ENCODE peak calls at places on chromosomes 3 and 15, in nine cellular contexts. One of them, this sample, is unnamed.

GRCh38 chr15:45715528-45715927 is 80.7 kb downstream of the SQOR start:
- DNase-seq in cardiac muscle cell: peak
- DNase-seq in suprapubic skin: no peak
- DNase-seq in neural progenitor cell: peak
- DNase-seq in CD8-positive, alpha-beta memory T cell: no peak
- DNase-seq in breast epithelium: no peak
- DNase-seq in GM23338: peak
- DNase-seq in brain microvascular endothelial cell: no peak
- DNase-seq in WERI-Rb-1: no peak
- DNase-seq in this sample: peak

GRCh38 chr15:82986442-82986780 is 401 bp downstream of the RAMAC start:
- DNase-seq in cardiac muscle cell: peak
- DNase-seq in suprapubic skin: no peak
- DNase-seq in neural progenitor cell: no peak
- DNase-seq in CD8-positive, alpha-beta memory T cell: no peak
- DNase-seq in breast epithelium: no peak
- DNase-seq in GM23338: no peak
- DNase-seq in brain microvascular endothelial cell: no peak
- DNase-seq in WERI-Rb-1: no peak
- DNase-seq in this sample: no peak

GRCh38 chr3:88061749-88062148 is 2.7 kb downstream of the ZNF654 start:
- DNase-seq in cardiac muscle cell: peak
- DNase-seq in suprapubic skin: no peak
- DNase-seq in neural progenitor cell: no peak
- DNase-seq in CD8-positive, alpha-beta memory T cell: no peak
- DNase-seq in breast epithelium: no peak
- DNase-seq in GM23338: no peak
- DNase-seq in brain microvascular endothelial cell: no peak
- DNase-seq in WERI-Rb-1: no peak
- DNase-seq in this sample: peak

GRCh38 chr3:67662733-67663132 is 8.3 kb upstream of the SUCLG2 start:
- DNase-seq in cardiac muscle cell: no peak
- DNase-seq in suprapubic skin: no peak
- DNase-seq in neural progenitor cell: no peak
- DNase-seq in CD8-positive, alpha-beta memory T cell: peak
- DNase-seq in breast epithelium: no peak
- DNase-seq in GM23338: no peak
- DNase-seq in brain microvascular endothelial cell: no peak
- DNase-seq in WERI-Rb-1: no peak
- DNase-seq in this sample: no peak

GRCh38 chr15:39720721-39721611 is 61.7 kb downstream of the FSIP1 start:
- DNase-seq in cardiac muscle cell: peak
- DNase-seq in suprapubic skin: no peak
- DNase-seq in neural progenitor cell: no peak
- DNase-seq in CD8-positive, alpha-beta memory T cell: no peak
- DNase-seq in breast epithelium: no peak
- DNase-seq in GM23338: no peak
- DNase-seq in brain microvascular endothelial cell: peak
- DNase-seq in WERI-Rb-1: no peak
- DNase-seq in this sample: no peak

GRCh38 chr3:53254810-53255359 is 937 bp downstream of the TKT start:
- DNase-seq in cardiac muscle cell: peak
- DNase-seq in suprapubic skin: peak
- DNase-seq in neural progenitor cell: peak
- DNase-seq in CD8-positive, alpha-beta memory T cell: peak
- DNase-seq in breast epithelium: peak
- DNase-seq in GM23338: peak
- DNase-seq in brain microvascular endothelial cell: no peak
- DNase-seq in WERI-Rb-1: peak
- DNase-seq in this sample: peak

GRCh38 chr3:161558256-161558655 is 61.6 kb downstream of the OTOL1 start:
- DNase-seq in cardiac muscle cell: no peak
- DNase-seq in suprapubic skin: no peak
- DNase-seq in neural progenitor cell: no peak
- DNase-seq in CD8-positive, alpha-beta memory T cell: no peak
- DNase-seq in breast epithelium: no peak
- DNase-seq in GM23338: no peak
- DNase-seq in brain microvascular endothelial cell: no peak
- DNase-seq in WERI-Rb-1: no peak
- DNase-seq in this sample: no peak

GRCh38 chr3:77459926-77460325 is 420.0 kb downstream of the ROBO2 start:
- DNase-seq in cardiac muscle cell: no peak
- DNase-seq in suprapubic skin: no peak
- DNase-seq in neural progenitor cell: no peak
- DNase-seq in CD8-positive, alpha-beta memory T cell: no peak
- DNase-seq in breast epithelium: no peak
- DNase-seq in GM23338: no peak
- DNase-seq in brain microvascular endothelial cell: no peak
- DNase-seq in WERI-Rb-1: no peak
- DNase-seq in this sample: no peak

GRCh38 chr15:71448688-71449114 is 333.4 kb downstream of the THSD4 start:
- DNase-seq in cardiac muscle cell: peak
- DNase-seq in suprapubic skin: no peak
- DNase-seq in neural progenitor cell: peak
- DNase-seq in CD8-positive, alpha-beta memory T cell: no peak
- DNase-seq in breast epithelium: peak
- DNase-seq in GM23338: peak
- DNase-seq in brain microvascular endothelial cell: peak
- DNase-seq in WERI-Rb-1: peak
- DNase-seq in this sample: peak

GRCh38 chr3:63344676-63345075 is 66.6 kb downstream of the SYNPR start:
- DNase-seq in cardiac muscle cell: no peak
- DNase-seq in suprapubic skin: no peak
- DNase-seq in neural progenitor cell: peak
- DNase-seq in CD8-positive, alpha-beta memory T cell: no peak
- DNase-seq in breast epithelium: no peak
- DNase-seq in GM23338: peak
- DNase-seq in brain microvascular endothelial cell: no peak
- DNase-seq in WERI-Rb-1: no peak
- DNase-seq in this sample: no peak

GRCh38 chr3:126998728-126999127 is 15.8 kb downstream of the PLXNA1 start:
- DNase-seq in cardiac muscle cell: no peak
- DNase-seq in suprapubic skin: no peak
- DNase-seq in neural progenitor cell: no peak
- DNase-seq in CD8-positive, alpha-beta memory T cell: no peak
- DNase-seq in breast epithelium: no peak
- DNase-seq in GM23338: no peak
- DNase-seq in brain microvascular endothelial cell: no peak
- DNase-seq in WERI-Rb-1: no peak
- DNase-seq in this sample: no peak

GRCh38 chr3:133472242-133472641 is 72.4 kb downstream of the BFSP2 start:
- DNase-seq in cardiac muscle cell: peak
- DNase-seq in suprapubic skin: no peak
- DNase-seq in neural progenitor cell: peak
- DNase-seq in CD8-positive, alpha-beta memory T cell: no peak
- DNase-seq in breast epithelium: no peak
- DNase-seq in GM23338: peak
- DNase-seq in brain microvascular endothelial cell: no peak
- DNase-seq in WERI-Rb-1: no peak
- DNase-seq in this sample: no peak

GRCh38 chr3:72008226-72008996 is 223.5 kb upstream of the PROK2 start:
- DNase-seq in cardiac muscle cell: peak
- DNase-seq in suprapubic skin: no peak
- DNase-seq in neural progenitor cell: no peak
- DNase-seq in CD8-positive, alpha-beta memory T cell: no peak
- DNase-seq in breast epithelium: no peak
- DNase-seq in GM23338: no peak
- DNase-seq in brain microvascular endothelial cell: peak
- DNase-seq in WERI-Rb-1: no peak
- DNase-seq in this sample: no peak

GRCh38 chr15:71932689-71933088 is 122.3 kb downstream of the NR2E3 start:
- DNase-seq in cardiac muscle cell: no peak
- DNase-seq in suprapubic skin: no peak
- DNase-seq in neural progenitor cell: no peak
- DNase-seq in CD8-positive, alpha-beta memory T cell: no peak
- DNase-seq in breast epithelium: no peak
- DNase-seq in GM23338: no peak
- DNase-seq in brain microvascular endothelial cell: no peak
- DNase-seq in WERI-Rb-1: no peak
- DNase-seq in this sample: no peak

GRCh38 chr15:85582076-85582718 is 201.8 kb downstream of the AKAP13 start:
- DNase-seq in cardiac muscle cell: peak
- DNase-seq in suprapubic skin: no peak
- DNase-seq in neural progenitor cell: no peak
- DNase-seq in CD8-positive, alpha-beta memory T cell: peak
- DNase-seq in breast epithelium: no peak
- DNase-seq in GM23338: no peak
- DNase-seq in brain microvascular endothelial cell: no peak
- DNase-seq in WERI-Rb-1: no peak
- DNase-seq in this sample: peak
- H3K27ac ChIP-seq in cardiac muscle cell: peak
- H3K27ac ChIP-seq in suprapubic skin: peak
- H3K27ac ChIP-seq in neural progenitor cell: no peak
- H3K27ac ChIP-seq in CD8-positive, alpha-beta memory T cell: peak
- H3K27ac ChIP-seq in breast epithelium: peak
- H3K27ac ChIP-seq in GM23338: no peak
- H3K27ac ChIP-seq in brain microvascular endothelial cell: no peak
- H3K27ac ChIP-seq in WERI-Rb-1: peak
- H3K27ac ChIP-seq in this sample: peak

DNA sequence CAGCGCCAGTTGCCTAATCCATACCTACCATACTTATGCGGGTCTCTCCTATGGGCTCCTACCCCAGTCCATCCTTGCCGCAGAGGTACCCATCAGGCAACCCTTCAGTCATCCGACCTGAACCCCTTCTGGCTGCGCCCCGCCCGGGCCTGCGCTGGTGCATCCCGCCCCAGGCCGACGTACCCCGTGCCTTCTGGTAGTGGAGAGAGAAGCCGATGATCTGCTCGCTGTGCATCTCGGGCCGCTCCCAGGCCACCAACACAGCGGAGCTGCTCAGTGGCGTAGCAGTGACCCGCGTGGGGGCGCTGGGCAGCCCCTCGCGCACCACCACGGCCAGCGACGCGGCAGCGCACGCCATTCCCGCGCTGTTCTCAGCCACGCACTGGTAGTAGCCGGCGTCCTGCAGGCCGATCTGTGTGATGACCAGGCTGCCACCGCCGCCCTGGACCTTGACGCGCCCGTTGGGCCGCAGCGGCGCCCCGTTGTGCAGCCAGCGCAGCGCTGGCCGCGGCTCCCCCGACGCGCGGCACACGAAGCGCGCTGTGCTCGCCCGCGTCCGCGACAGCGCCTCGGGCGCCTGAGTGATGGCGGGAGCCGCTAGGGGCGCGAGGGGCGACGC is 17.9 kb upstream of the IGDCC3 start:
- DNase-seq in cardiac muscle cell: no peak
- DNase-seq in suprapubic skin: no peak
- DNase-seq in neural progenitor cell: peak
- DNase-seq in CD8-positive, alpha-beta memory T cell: no peak
- DNase-seq in breast epithelium: no peak
- DNase-seq in GM23338: peak
- DNase-seq in brain microvascular endothelial cell: no peak
- DNase-seq in WERI-Rb-1: no peak
- DNase-seq in this sample: no peak
- H3K4me3 ChIP-seq in cardiac muscle cell: no peak
- H3K4me3 ChIP-seq in suprapubic skin: peak
- H3K4me3 ChIP-seq in neural progenitor cell: no peak
- H3K4me3 ChIP-seq in CD8-positive, alpha-beta memory T cell: no peak
- H3K4me3 ChIP-seq in breast epithelium: peak
- H3K4me3 ChIP-seq in GM23338: peak
- H3K4me3 ChIP-seq in brain microvascular endothelial cell: no peak
- H3K4me3 ChIP-seq in WERI-Rb-1: no peak
- H3K4me3 ChIP-seq in this sample: no peak

DNA sequence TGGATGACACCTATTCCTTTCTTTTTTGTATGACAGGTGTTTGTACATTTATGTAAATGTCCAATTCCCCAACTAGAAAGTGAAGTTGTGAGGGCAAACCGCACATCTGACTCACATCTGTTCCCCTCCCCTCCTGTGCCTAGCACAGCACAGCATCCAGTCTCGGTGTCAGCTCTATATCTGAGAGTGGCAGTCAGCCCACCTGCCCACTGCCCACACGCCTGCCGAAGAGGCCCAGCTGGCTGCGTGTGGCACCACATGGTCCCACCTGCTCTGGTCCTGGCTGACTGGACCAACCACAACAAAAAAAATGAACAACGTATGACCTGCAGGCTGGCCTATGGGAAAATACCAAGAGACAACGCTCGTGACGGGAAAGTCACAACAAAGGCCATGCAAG is 62.8 kb downstream of the XXYLT1 start:
- DNase-seq in cardiac muscle cell: no peak
- DNase-seq in suprapubic skin: no peak
- DNase-seq in neural progenitor cell: no peak
- DNase-seq in CD8-positive, alpha-beta memory T cell: no peak
- DNase-seq in breast epithelium: no peak
- DNase-seq in GM23338: no peak
- DNase-seq in brain microvascular endothelial cell: no peak
- DNase-seq in WERI-Rb-1: no peak
- DNase-seq in this sample: no peak
- H3K27ac ChIP-seq in cardiac muscle cell: peak
- H3K27ac ChIP-seq in suprapubic skin: peak
- H3K27ac ChIP-seq in neural progenitor cell: no peak
- H3K27ac ChIP-seq in CD8-positive, alpha-beta memory T cell: no peak
- H3K27ac ChIP-seq in breast epithelium: peak
- H3K27ac ChIP-seq in GM23338: no peak
- H3K27ac ChIP-seq in brain microvascular endothelial cell: peak
- H3K27ac ChIP-seq in WERI-Rb-1: no peak
- H3K27ac ChIP-seq in this sample: no peak

GRCh38 chr3:5250467-5251195 is 63.1 kb downstream of the EDEM1 start:
- DNase-seq in cardiac muscle cell: peak
- DNase-seq in suprapubic skin: no peak
- DNase-seq in neural progenitor cell: no peak
- DNase-seq in CD8-positive, alpha-beta memory T cell: no peak
- DNase-seq in breast epithelium: peak
- DNase-seq in GM23338: no peak
- DNase-seq in brain microvascular endothelial cell: no peak
- DNase-seq in WERI-Rb-1: no peak
- DNase-seq in this sample: no peak

GRCh38 chr3:5254281-5255048 is 67.0 kb downstream of the EDEM1 start:
- DNase-seq in cardiac muscle cell: no peak
- DNase-seq in suprapubic skin: no peak
- DNase-seq in neural progenitor cell: no peak
- DNase-seq in CD8-positive, alpha-beta memory T cell: no peak
- DNase-seq in breast epithelium: no peak
- DNase-seq in GM23338: no peak
- DNase-seq in brain microvascular endothelial cell: no peak
- DNase-seq in WERI-Rb-1: no peak
- DNase-seq in this sample: no peak

GRCh38 chr3:5252111-5252510 is 64.6 kb downstream of the EDEM1 start:
- DNase-seq in cardiac muscle cell: no peak
- DNase-seq in suprapubic skin: no peak
- DNase-seq in neural progenitor cell: no peak
- DNase-seq in CD8-positive, alpha-beta memory T cell: no peak
- DNase-seq in breast epithelium: no peak
- DNase-seq in GM23338: no peak
- DNase-seq in brain microvascular endothelial cell: no peak
- DNase-seq in WERI-Rb-1: no peak
- DNase-seq in this sample: no peak

GRCh38 chr3:5245927-5246326 is 58.4 kb downstream of the EDEM1 start:
- DNase-seq in cardiac muscle cell: no peak
- DNase-seq in suprapubic skin: no peak
- DNase-seq in neural progenitor cell: no peak
- DNase-seq in CD8-positive, alpha-beta memory T cell: no peak
- DNase-seq in breast epithelium: no peak
- DNase-seq in GM23338: no peak
- DNase-seq in brain microvascular endothelial cell: no peak
- DNase-seq in WERI-Rb-1: no peak
- DNase-seq in this sample: no peak

DNA sequence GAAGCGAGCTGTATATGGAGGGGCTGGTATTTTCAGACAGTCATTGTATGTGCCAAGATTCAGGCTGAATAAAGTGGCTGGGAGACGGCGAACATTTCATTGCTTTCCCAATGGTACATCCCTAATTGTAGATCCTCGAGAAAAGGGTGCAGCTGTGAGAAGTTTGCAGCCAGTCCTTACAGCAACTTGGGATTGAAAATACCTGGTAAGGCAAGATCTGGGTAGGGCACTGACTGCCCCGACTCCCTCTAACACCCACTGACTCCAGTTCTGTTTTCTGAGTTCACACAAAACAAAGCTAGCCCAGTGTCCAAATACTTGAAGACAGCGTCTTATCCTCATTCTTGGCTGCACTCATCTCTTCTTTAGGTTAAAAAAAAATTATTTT is 63.7 kb downstream of the EDEM1 start:
- DNase-seq in cardiac muscle cell: no peak
- DNase-seq in suprapubic skin: no peak
- DNase-seq in neural progenitor cell: no peak
- DNase-seq in CD8-positive, alpha-beta memory T cell: no peak
- DNase-seq in breast epithelium: no peak
- DNase-seq in GM23338: no peak
- DNase-seq in brain microvascular endothelial cell: no peak
- DNase-seq in WERI-Rb-1: no peak
- DNase-seq in this sample: no peak
- H3K4me3 ChIP-seq in cardiac muscle cell: no peak
- H3K4me3 ChIP-seq in suprapubic skin: peak
- H3K4me3 ChIP-seq in neural progenitor cell: no peak
- H3K4me3 ChIP-seq in CD8-positive, alpha-beta memory T cell: no peak
- H3K4me3 ChIP-seq in breast epithelium: peak
- H3K4me3 ChIP-seq in GM23338: no peak
- H3K4me3 ChIP-seq in brain microvascular endothelial cell: no peak
- H3K4me3 ChIP-seq in WERI-Rb-1: no peak
- H3K4me3 ChIP-seq in this sample: no peak

This sample was measured in endothelial cell of umbilical vein.